ENCODE peak calls at places on chromosome 1, in five cellular contexts. C is HCT116, D is hepatocyte, G is neural progenitor cell, Q is GM23248. W is an unnamed sample. For H3K4me1, the result is how much of the 10 kb centered on the place peaks cover.

GRCh38 chr1:33560680-33561079 is 88.2 kb downstream of the ZSCAN20 start:
- DNase-seq in D (no peak), C (no peak), G (no peak), Q (peak), W (no peak)

GRCh38 chr1:167825419-167826079 is 88.4 kb downstream of the ADCY10 start:
- DNase-seq in D (no peak), C (no peak), G (no peak), Q (no peak), W (no peak)

GRCh38 chr1:208997726-208998312 is 585.7 kb upstream of the CAMK1G start:
- DNase-seq in G (no peak), D (peak), Q (peak), C (no peak), W (peak)

GRCh38 chr1:218330043-218330623 is 15.0 kb upstream of the TGFB2 start:
- DNase-seq in Q (peak), C (peak), G (peak), D (peak), W (peak)

GRCh38 chr1:59266180-59266926 is 30.5 kb upstream of the FGGY start:
- DNase-seq in C (no peak), D (no peak), G (no peak), Q (no peak), W (no peak)

GRCh38 chr1:61120998-61121397 is 38.6 kb downstream of the NFIA start:
- DNase-seq in C (no peak), D (no peak), Q (peak), G (no peak), W (no peak)

GRCh38 chr1:29631836-29632420 is 395.6 kb downstream of the PTPRU start:
- DNase-seq in Q (no peak), C (no peak), G (no peak), D (no peak), W (no peak)

GRCh38 chr1:112794654-112795239 is 79.6 kb upstream of the PPM1J start:
- DNase-seq in C (no peak), D (no peak), Q (no peak), G (no peak), W (peak)

GRCh38 chr1:62282909-62283308 is 36.3 kb downstream of the KANK4 start:
- DNase-seq in C (no peak), D (no peak), G (no peak), Q (no peak), W (no peak)

GRCh38 chr1:165949335-165950130 is 122.1 kb downstream of the UCK2 start:
- DNase-seq in C (no peak), G (peak), Q (peak), D (peak), W (peak)

GRCh38 chr1:6157528-6158174 is 22.5 kb downstream of the CHD5 start:
- DNase-seq in C (peak), Q (peak), G (no peak), D (peak), W (no peak)

GRCh38 chr1:186974774-186975181 is 146.0 kb downstream of the PLA2G4A start:
- DNase-seq in C (no peak), G (no peak), D (peak), Q (peak), W (no peak)

DNA sequence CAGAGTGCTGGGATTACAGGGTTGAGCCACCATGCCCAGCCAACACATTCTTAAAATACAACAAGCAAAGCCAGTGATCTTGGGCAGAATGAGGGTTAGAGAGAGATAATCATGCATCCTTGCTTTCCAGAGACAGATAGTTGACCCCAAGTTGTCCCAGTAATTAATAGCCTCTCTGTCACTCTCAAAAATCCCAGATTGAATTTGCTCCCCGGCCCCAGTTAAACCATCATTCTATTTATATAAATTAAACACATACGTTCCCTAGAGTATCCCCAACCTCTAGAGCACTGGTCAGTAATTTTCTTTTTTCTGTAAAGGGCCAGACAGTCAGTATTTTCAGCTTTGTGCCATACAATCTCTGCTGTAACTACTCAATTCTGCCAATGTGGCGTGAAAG is 16.4 kb upstream of the TARDBP start:
- DNase-seq in C (no peak), D (no peak), Q (no peak), G (no peak), W (no peak)
- H3K27ac ChIP-seq in C (no peak), D (no peak), Q (no peak), G (no peak), W (no peak)

GRCh38 chr1:114107474-114108175 is 46.0 kb downstream of the SYT6 start:
- DNase-seq in D (peak), Q (no peak), G (no peak), C (no peak), W (no peak)

GRCh38 chr1:114112775-114113174 is 40.9 kb downstream of the SYT6 start:
- DNase-seq in D (no peak), G (no peak), Q (no peak), C (no peak), W (no peak)

GRCh38 chr1:114108741-114109255 is 44.9 kb downstream of the SYT6 start:
- DNase-seq in Q (no peak), D (peak), G (no peak), C (no peak), W (no peak)

GRCh38 chr1:114111731-114112661 is 41.7 kb downstream of the SYT6 start:
- DNase-seq in Q (no peak), C (no peak), D (no peak), G (no peak), W (no peak)

GRCh38 chr1:114110011-114110410 is 43.7 kb downstream of the SYT6 start:
- DNase-seq in D (no peak), Q (no peak), C (no peak), G (no peak), W (no peak)
- TF ChIP-seq EZH2phosphoT487 in D (no peak), Q (no peak), C (no peak), G (no peak), W (no peak)

GRCh38 chr1:116152577-116152943 is 41.4 kb downstream of the MAB21L3 start:
- DNase-seq in D (no peak), C (no peak), G (no peak), Q (no peak), W (no peak)
- H3K4me1 ChIP-seq in D (under half), C (under half), G (under half), Q (under half), W (under half)

DNA sequence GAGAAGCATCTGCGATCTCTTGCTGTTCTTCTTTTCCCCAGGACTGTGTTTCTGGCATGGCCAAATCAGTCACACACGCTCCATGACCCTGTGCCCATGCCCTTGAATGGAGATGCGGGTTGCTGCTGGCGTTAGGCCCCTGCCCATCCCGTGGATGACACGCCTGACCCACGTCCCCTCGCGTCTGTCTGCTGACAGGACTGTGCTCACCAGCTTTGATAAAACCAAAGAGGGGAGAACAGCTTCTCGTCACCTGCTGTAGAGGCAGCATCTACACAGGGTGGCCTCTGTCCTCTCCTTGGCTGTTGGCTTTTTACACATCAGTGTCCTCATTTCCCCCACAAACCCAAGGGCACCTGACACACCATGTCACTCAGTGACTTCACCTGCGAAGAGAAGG is 6.9 kb downstream of the MT1HL1 start:
- DNase-seq in G (no peak), D (no peak), Q (no peak), C (no peak), W (no peak)
- H3K27ac ChIP-seq in G (no peak), D (no peak), Q (no peak), C (no peak), W (no peak)

GRCh38 chr1:110011527-110012041 is 22.8 kb upstream of the STRIP1 start:
- DNase-seq in C (peak), G (peak), D (peak), Q (peak), W (peak)
- TF ChIP-seq EZH2phosphoT487 in C (no peak), G (no peak), D (no peak), Q (no peak), W (no peak)

GRCh38 chr1:155081472-155082300 is 3.0 kb downstream of the EFNA3 start:
- DNase-seq in G (peak), Q (peak), D (peak), C (no peak), W (no peak)

GRCh38 chr1:155079487-155080249 is 1.0 kb downstream of the EFNA3 start:
- DNase-seq in D (peak), G (peak), C (no peak), Q (no peak), W (no peak)

GRCh38 chr1:155079210-155079486 is 511 bp downstream of the EFNA3 start:
- DNase-seq in G (no peak), D (no peak), C (no peak), Q (no peak), W (no peak)

GRCh38 chr1:155082301-155082940 is 3.8 kb downstream of the EFNA3 start:
- DNase-seq in C (no peak), Q (peak), G (peak), D (no peak), W (no peak)

GRCh38 chr1:155080250-155081228 is 1.9 kb downstream of the EFNA3 start:
- DNase-seq in G (peak), Q (peak), C (no peak), D (peak), W (peak)
- H3K4me1 ChIP-seq in G (under half), Q (under half), C (half or more), D (half or more), W (under half)

GRCh38 chr1:13707211-13707610 is 7.2 kb downstream of the PRDM2 start:
- DNase-seq in Q (peak), D (no peak), C (no peak), G (no peak), W (no peak)

GRCh38 chr1:13703558-13704485 is 3.8 kb downstream of the PRDM2 start:
- DNase-seq in G (no peak), Q (no peak), D (no peak), C (no peak), W (no peak)

GRCh38 chr1:13708380-13709010 is 8.5 kb downstream of the PRDM2 start:
- DNase-seq in C (no peak), Q (no peak), G (no peak), D (peak), W (no peak)

GRCh38 chr1:13703128-13703513 is 3.1 kb downstream of the PRDM2 start:
- DNase-seq in C (no peak), Q (no peak), D (no peak), G (no peak), W (no peak)

DNA sequence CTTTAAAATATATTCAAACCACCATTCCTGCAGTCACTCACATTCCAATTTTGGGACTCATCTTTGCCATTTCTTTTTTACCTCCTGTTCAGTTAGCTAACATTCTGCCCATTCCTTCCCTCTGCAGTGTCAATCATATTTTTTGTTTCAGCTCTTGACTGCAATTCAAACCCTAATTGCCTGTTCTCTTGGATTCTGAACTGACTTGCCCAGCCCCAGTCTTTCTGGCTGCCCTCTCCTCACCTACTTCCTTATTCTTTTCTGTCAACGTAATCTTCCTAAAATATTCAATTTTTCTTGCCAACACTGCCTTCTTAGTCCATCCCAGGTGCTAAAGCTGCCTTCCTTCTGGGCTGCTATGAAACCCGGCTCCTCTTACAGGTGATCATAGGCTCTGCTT is 6.1 kb downstream of the PRDM2 start:
- DNase-seq in Q (peak), D (no peak), C (no peak), G (no peak), W (no peak)
- H3K27ac ChIP-seq in Q (no peak), D (no peak), C (no peak), G (no peak), W (no peak)

GRCh38 chr1:160838876-160839275 is 23.8 kb downstream of the CD244 start:
- DNase-seq in C (no peak), G (no peak), Q (no peak), D (no peak), W (no peak)

GRCh38 chr1:160836981-160837557 is 25.6 kb downstream of the CD244 start:
- DNase-seq in C (no peak), Q (no peak), D (no peak), G (peak), W (no peak)

GRCh38 chr1:160837558-160838205 is 25.0 kb downstream of the CD244 start:
- DNase-seq in D (no peak), Q (peak), G (peak), C (peak), W (no peak)

GRCh38 chr1:160836561-160836960 is 26.1 kb downstream of the CD244 start:
- DNase-seq in D (no peak), C (no peak), G (no peak), Q (no peak), W (no peak)

DNA sequence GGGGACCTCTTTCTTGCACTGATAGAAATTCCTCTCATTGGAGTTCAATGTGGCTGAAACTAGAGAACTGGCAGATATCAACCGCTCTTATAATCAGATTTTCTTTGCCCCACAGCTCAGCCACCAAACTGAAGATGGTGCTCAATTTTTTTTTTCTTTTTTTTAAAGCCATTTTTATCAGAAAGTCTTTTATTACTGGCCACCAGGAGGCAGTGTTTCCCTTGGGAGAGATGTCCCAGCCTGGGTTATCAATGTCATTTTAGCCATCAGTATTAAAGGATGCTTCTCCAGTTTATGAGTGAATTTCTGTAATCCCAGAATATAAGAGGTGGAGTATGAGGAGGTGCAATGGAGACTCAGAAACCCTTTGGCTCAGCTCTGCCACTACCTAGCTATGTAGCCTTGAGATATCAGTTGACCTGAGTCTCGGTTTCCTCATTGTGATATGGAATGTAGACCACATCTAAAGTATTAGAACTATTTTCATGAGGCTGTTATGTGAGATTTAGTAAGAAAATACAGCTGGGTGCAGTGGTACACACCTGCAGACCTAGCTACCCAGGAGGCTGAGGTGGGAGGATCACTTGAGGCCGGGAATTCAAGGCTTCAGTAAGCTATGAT is 27.6 kb downstream of the CD244 start:
- DNase-seq in G (peak), C (peak), D (peak), Q (peak), W (peak)
- TF ChIP-seq EZH2phosphoT487 in G (no peak), C (no peak), D (no peak), Q (no peak), W (no peak)

DNA sequence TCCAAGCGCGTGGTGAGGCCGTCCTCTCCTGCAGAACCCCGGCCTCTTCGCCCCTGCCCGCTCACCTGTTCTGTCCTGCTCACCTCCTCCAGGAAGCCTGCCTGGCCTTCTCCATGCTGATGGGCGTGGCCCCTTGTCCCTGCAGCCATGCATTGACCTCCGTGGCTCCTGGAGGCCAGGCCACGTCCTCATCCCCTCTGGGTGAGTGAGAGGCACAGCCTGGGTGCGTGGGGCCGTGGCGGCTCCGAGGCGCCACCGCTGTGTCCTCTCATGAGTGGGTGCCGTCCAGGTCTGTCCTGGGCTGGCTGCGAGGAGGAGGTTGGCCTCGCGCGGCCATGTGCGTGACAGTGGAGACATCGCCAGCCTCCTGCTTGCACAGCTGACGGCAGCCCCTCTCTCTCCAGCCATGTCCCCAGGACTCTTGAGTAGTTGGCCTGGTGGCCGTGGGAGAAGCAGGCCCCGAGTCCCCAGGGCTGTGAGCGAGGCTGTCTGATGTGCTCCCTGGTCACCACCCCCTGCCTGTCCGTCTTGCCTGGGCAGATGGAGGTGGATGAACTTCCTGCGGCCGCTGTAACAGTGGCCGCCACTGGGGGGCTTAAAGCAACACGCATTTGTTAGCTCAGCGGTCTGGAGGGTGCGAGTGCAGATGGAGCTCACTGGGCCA is 58.1 kb downstream of the PRKCZ start:
- DNase-seq in G (peak), Q (peak), C (peak), D (peak), W (peak)
- H3K4me1 ChIP-seq in G (under half), Q (under half), C (under half), D (under half), W (under half)

GRCh38 chr1:156742017-156742416 is 1.1 kb upstream of the MRPL24 start:
- DNase-seq in C (no peak), D (no peak), G (no peak), Q (no peak), W (no peak)
- H3K27ac ChIP-seq in C (peak), D (peak), G (peak), Q (peak), W (peak)

W was measured in GM23338.